ENCODE peak calls at places on chromosomes 2 and 18, in seven cellular contexts. S, H, V, J, K, W and I are unnamed samples.

GRCh38 chr18:32550958-32551357 is 80.3 kb upstream of the GAREM1 start:
- DNase-seq in V (no peak), W (no peak), H (no peak), K (peak; percentile 87), J (no peak), S (no peak), I (no peak)

GRCh38 chr18:11689031-11689971 is at the start of gene GNAL:
- DNase-seq in W (peak; percentile 81), K (peak; percentile 95), H (peak; percentile 90), S (peak; percentile 84), J (peak; percentile 92), V (peak; percentile 79), I (peak; percentile 63)

GRCh38 chr2:176105727-176106635 is 1.1 kb upstream of the HOXD11 start:
- DNase-seq in J (no peak), S (no peak), W (no peak), V (no peak), H (peak; percentile 33), K (no peak), I (no peak)

GRCh38 chr18:46481048-46481846 is 175.8 kb downstream of the LOXHD1 start:
- DNase-seq in S (peak; percentile 56), V (peak; percentile 44), J (peak; percentile 46), W (no peak), K (peak; percentile 93), H (no peak), I (peak; percentile 61)

GRCh38 chr2:16821696-16822095 is 156.1 kb upstream of the CYRIA start:
- DNase-seq in W (no peak), H (no peak), J (no peak), S (no peak), V (no peak), K (no peak), I (no peak)

GRCh38 chr18:51235011-51235789 is 37.7 kb upstream of the MEX3C start:
- DNase-seq in S (no peak), J (no peak), V (no peak), K (peak; percentile 53), W (no peak), H (no peak), I (peak; percentile 22)

GRCh38 chr2:111975819-111976218 is 77.4 kb downstream of the MERTK start:
- DNase-seq in J (no peak), S (no peak), W (no peak), K (no peak), V (no peak), H (no peak), I (no peak)

GRCh38 chr2:6877402-6878305 is at the start of gene RSAD2:
- DNase-seq in V (peak; percentile 22), J (peak; percentile 34), K (no peak), S (no peak), W (peak; percentile 76), H (no peak), I (no peak)

GRCh38 chr2:161788175-161788574 is 164.0 kb downstream of the SLC4A10 start:
- DNase-seq in J (no peak), S (no peak), H (no peak), V (no peak), K (no peak), W (no peak), I (no peak)

GRCh38 chr2:238240761-238241711 is 1.2 kb upstream of the HES6 start:
- DNase-seq in J (peak; percentile 33), H (peak; percentile 91), K (peak; percentile 95), S (peak; percentile 86), V (peak; percentile 73), W (peak; percentile 88), I (peak; percentile 86)

GRCh38 chr18:45014047-45014501 is 333.4 kb downstream of the SETBP1 start:
- DNase-seq in S (peak; percentile 12), V (no peak), H (no peak), K (peak; percentile 70), J (peak; percentile 72), W (no peak), I (no peak)

GRCh38 chr2:18546586-18546985 is 13.9 kb downstream of the RDH14 start:
- DNase-seq in V (no peak), J (no peak), S (no peak), W (no peak), K (no peak), H (no peak), I (no peak)

GRCh38 chr18:46247938-46248337 is 143.8 kb downstream of the HAUS1 start:
- DNase-seq in H (no peak), J (no peak), W (no peak), K (no peak), V (no peak), S (no peak), I (no peak)

GRCh38 chr2:18527822-18528221 is 32.6 kb downstream of the RDH14 start:
- DNase-seq in W (no peak), V (no peak), S (no peak), J (no peak), K (no peak), H (no peak), I (no peak)

GRCh38 chr2:235923859-235924674 is 244.1 kb downstream of the GBX2 start:
- DNase-seq in V (no peak), K (peak; percentile 33), S (no peak), H (no peak), J (no peak), W (no peak), I (no peak)

GRCh38 chr2:203891474-203891873 is 23.9 kb downstream of the CTLA4 start:
- DNase-seq in S (no peak), H (no peak), V (no peak), W (no peak), K (no peak), J (no peak), I (no peak)

GRCh38 chr2:189113963-189114362 is 65.6 kb downstream of the COL5A2 start:
- DNase-seq in K (no peak), J (no peak), H (no peak), W (no peak), S (no peak), V (no peak), I (no peak)

GRCh38 chr2:237895544-237896506 is 36.4 kb downstream of the RAMP1 start:
- DNase-seq in W (peak; percentile 65), S (no peak), H (peak; percentile 88), J (no peak), K (peak; percentile 43), V (peak; percentile 33), I (no peak)

GRCh38 chr2:20622731-20623130 is 28.2 kb downstream of the HS1BP3 start:
- DNase-seq in K (peak; percentile 24), H (peak; percentile 79), V (peak; percentile 6), S (no peak), J (no peak), W (peak; percentile 75), I (peak; percentile 92)

GRCh38 chr2:227466887-227467285 is 5.1 kb upstream of the AGFG1 start:
- DNase-seq in H (no peak), J (no peak), W (no peak), K (no peak), S (no peak), V (no peak), I (no peak)

DNA sequence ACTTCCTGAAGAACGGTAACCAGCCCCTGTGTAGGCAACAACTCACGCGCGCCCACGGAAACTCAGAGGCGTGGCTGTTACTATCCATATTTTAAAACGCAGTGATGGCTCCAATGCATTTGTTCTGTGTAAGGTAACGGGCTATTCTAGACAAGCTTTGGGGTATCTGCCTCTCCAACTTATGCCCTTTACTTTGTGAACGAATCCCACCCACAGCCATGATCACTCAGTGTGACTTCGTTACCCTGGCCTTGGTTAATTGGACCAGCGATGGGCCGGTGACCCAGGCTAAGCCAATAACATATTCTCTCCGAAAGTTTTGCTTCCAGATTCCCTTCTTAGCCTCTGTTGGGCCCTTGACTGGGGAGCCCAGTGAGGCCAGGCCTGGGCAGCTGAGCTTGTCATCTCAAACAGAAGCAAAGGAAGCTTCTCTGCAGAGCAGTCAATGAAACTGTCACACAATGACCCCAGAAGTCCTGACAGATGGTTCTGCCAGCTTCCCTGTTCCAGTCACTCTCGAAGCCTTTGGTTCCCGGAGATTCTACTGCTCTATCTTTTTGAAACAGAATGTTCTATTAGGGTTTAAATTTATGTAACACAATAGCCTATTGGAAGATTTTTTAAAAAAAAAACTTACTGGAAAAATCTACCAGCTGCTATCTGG is 30.7 kb upstream of the ROCK2 start:
- DNase-seq in W (no peak), V (no peak), K (no peak), H (no peak), J (peak; percentile 41), S (no peak), I (no peak)
- H3K4me1 ChIP-seq in W (peaks cover 55% of the 10 kb centered on the region), V (peaks cover 65% of the 10 kb centered on the region), K (no peaks in the 10 kb centered on the region), H (peaks cover 3% of the 10 kb centered on the region), J (peaks cover 33% of the 10 kb centered on the region), S (peaks cover 26% of the 10 kb centered on the region), I (no peaks in the 10 kb centered on the region)

DNA sequence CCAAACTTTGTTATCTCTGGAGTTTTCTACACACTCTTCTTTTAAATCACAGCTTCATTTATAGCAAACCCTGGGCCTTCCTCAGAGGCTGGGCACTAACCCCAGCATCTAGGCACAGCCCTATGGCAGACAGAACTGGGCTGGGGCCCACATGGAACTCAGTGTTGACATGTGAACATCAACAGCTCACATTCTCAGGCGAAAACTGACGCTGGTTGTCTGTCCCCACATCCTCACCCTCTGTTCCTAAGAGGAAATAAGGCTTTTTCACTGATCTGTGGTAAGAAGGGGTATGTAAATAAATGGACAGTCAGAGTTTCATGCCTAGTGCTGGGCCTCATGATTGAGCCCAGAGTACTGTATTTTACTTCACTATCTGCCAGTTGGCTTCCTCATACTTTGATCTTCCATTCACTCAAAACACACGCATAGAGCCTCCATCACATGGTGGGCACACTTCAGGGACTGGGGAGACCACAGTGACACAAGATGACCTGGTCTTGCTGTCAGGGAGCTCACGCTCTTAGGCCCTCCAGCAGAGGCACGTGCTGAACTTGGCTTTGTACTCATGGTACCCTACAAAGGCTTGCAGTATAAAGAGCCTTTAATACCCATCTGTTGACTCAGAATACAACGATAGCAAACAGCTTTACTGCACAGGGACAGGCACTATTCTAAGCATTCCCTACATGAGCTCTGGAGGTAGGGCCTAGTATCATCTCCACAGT is 43.0 kb downstream of the EFEMP1 start:
- DNase-seq in K (no peak), V (no peak), J (peak; percentile 61), W (no peak), S (no peak), H (peak; percentile 54), I (no peak)
- H3K9me3 ChIP-seq in K (no peaks in the 10 kb centered on the region), V (no peaks in the 10 kb centered on the region), J (no peaks in the 10 kb centered on the region), W (no peaks in the 10 kb centered on the region), S (no peaks in the 10 kb centered on the region), H (no peaks in the 10 kb centered on the region), I (no peaks in the 10 kb centered on the region)

GRCh38 chr2:144511945-144512344 is 8.0 kb downstream of the ZEB2 start:
- DNase-seq in W (no peak), V (no peak), H (no peak), K (no peak), J (peak; percentile 24), S (no peak), I (no peak)
- H3K4me3 ChIP-seq in W (no peak overlapping the region), V (peak overlapping the region; percentile 77), H (peak overlapping the region; percentile 98), K (no peak overlapping the region), J (peak overlapping the region; percentile 79), S (no peak overlapping the region), I (no peak overlapping the region)

GRCh38 chr2:172449916-172450550 is 22.6 kb downstream of the ITGA6 start:
- DNase-seq in H (no peak), S (no peak), J (no peak), K (no peak), W (no peak), V (no peak), I (no peak)

GRCh38 chr2:172452845-172453244 is 25.5 kb downstream of the ITGA6 start:
- DNase-seq in J (no peak), H (no peak), V (no peak), K (no peak), S (no peak), W (no peak), I (no peak)

GRCh38 chr2:172454404-172455120 is 27.2 kb downstream of the ITGA6 start:
- DNase-seq in K (no peak), W (no peak), S (no peak), J (no peak), H (no peak), V (no peak), I (no peak)

GRCh38 chr2:172455121-172455515 is 27.7 kb downstream of the ITGA6 start:
- DNase-seq in J (no peak), H (no peak), V (no peak), W (no peak), K (no peak), S (no peak), I (no peak)

GRCh38 chr2:172451923-172452322 is 24.5 kb downstream of the ITGA6 start:
- DNase-seq in S (no peak), V (no peak), W (no peak), K (no peak), H (no peak), J (no peak), I (no peak)
- H3K4me1 ChIP-seq in S (peaks cover 4% of the 10 kb centered on the region), V (peaks cover 60% of the 10 kb centered on the region), W (peaks cover 77% of the 10 kb centered on the region), K (peaks cover 7% of the 10 kb centered on the region), H (peaks cover 17% of the 10 kb centered on the region), J (no peaks in the 10 kb centered on the region), I (no peaks in the 10 kb centered on the region)